ENCODE peak calls at places on chromosomes 2 and 18, in four cellular contexts. One of them, this sample, is unnamed.

GRCh38 chr2:199199797-199200196 is 257.9 kb downstream of the SATB2 start:
- DNase-seq in iris pigment epithelial cell: no peak
- DNase-seq in NCI-H226: no peak
- DNase-seq in body of pancreas: no peak
- DNase-seq in this sample: no peak

GRCh38 chr18:5890606-5891360 is 4.5 kb downstream of the TMEM200C start:
- DNase-seq in NCI-H226: peak; percentile 10
- DNase-seq in iris pigment epithelial cell: peak; percentile 13
- DNase-seq in body of pancreas: peak; percentile 49
- DNase-seq in this sample: peak; percentile 56

GRCh38 chr2:70999362-70999761 is 4.7 kb upstream of the TEX261 start:
- DNase-seq in NCI-H226: no peak
- DNase-seq in body of pancreas: no peak
- DNase-seq in iris pigment epithelial cell: no peak
- DNase-seq in this sample: no peak

GRCh38 chr18:3930126-3931012 is 480.4 kb downstream of the TGIF1 start:
- DNase-seq in iris pigment epithelial cell: no peak
- DNase-seq in NCI-H226: no peak
- DNase-seq in body of pancreas: no peak
- DNase-seq in this sample: no peak

GRCh38 chr2:100126897-100127401 is 15.4 kb downstream of the AFF3 start:
- DNase-seq in NCI-H226: no peak
- DNase-seq in body of pancreas: no peak
- DNase-seq in iris pigment epithelial cell: no peak
- DNase-seq in this sample: no peak

GRCh38 chr2:25043241-25043867 is 1.5 kb downstream of the EFR3B start:
- DNase-seq in iris pigment epithelial cell: peak; percentile 92
- DNase-seq in body of pancreas: no peak
- DNase-seq in NCI-H226: peak; percentile 81
- DNase-seq in this sample: peak; percentile 24

GRCh38 chr2:47720036-47720435 is 62.9 kb upstream of the MSH6 start:
- DNase-seq in iris pigment epithelial cell: no peak
- DNase-seq in NCI-H226: no peak
- DNase-seq in body of pancreas: no peak
- DNase-seq in this sample: no peak

GRCh38 chr2:187783446-187783845 is 229.2 kb upstream of the TFPI start:
- DNase-seq in NCI-H226: no peak
- DNase-seq in body of pancreas: no peak
- DNase-seq in iris pigment epithelial cell: no peak
- DNase-seq in this sample: no peak

GRCh38 chr18:8389391-8390340 is 219.6 kb upstream of the RAB12 start:
- DNase-seq in iris pigment epithelial cell: peak; percentile 82
- DNase-seq in NCI-H226: peak; percentile 56
- DNase-seq in body of pancreas: peak; percentile 72
- DNase-seq in this sample: peak; percentile 89

GRCh38 chr18:41974661-41975286 is 19.7 kb downstream of the PIK3C3 start:
- DNase-seq in NCI-H226: no peak
- DNase-seq in body of pancreas: no peak
- DNase-seq in iris pigment epithelial cell: no peak
- DNase-seq in this sample: no peak

GRCh38 chr2:44715671-44716077 is 225.8 kb upstream of the SIX3 start:
- DNase-seq in iris pigment epithelial cell: peak; percentile 44
- DNase-seq in NCI-H226: peak; percentile 3
- DNase-seq in body of pancreas: no peak
- DNase-seq in this sample: no peak

GRCh38 chr2:96374211-96374951 is 38.8 kb downstream of the NCAPH start:
- DNase-seq in iris pigment epithelial cell: peak; percentile 52
- DNase-seq in NCI-H226: no peak
- DNase-seq in body of pancreas: peak; percentile 77
- DNase-seq in this sample: peak; percentile 70

GRCh38 chr2:217897091-217897715 is 105.6 kb downstream of the TNS1 start:
- DNase-seq in NCI-H226: no peak
- DNase-seq in iris pigment epithelial cell: no peak
- DNase-seq in body of pancreas: no peak
- DNase-seq in this sample: peak; percentile 79

GRCh38 chr2:120330946-120331822 is 14.8 kb upstream of the INHBB start:
- DNase-seq in NCI-H226: no peak
- DNase-seq in iris pigment epithelial cell: no peak
- DNase-seq in body of pancreas: no peak
- DNase-seq in this sample: no peak

GRCh38 chr2:130327703-130328527 is 14.8 kb upstream of the IMP4 start:
- DNase-seq in NCI-H226: peak; percentile 44
- DNase-seq in body of pancreas: no peak
- DNase-seq in iris pigment epithelial cell: peak; percentile 77
- DNase-seq in this sample: no peak

This sample was measured in thyroid gland.